ENCODE peak calls at places on chromosomes 6 and 20, in four cellular contexts. B, W, E and J are unnamed samples.
A peak's percentile ranks its signal among the peaks of the same experiment; 100 is the strongest.

GRCh38 chr20:61868466-61869090 is 197.1 kb downstream of the TAF4 start:
- DNase-seq in B (no peak), W (no peak), E (no peak), J (no peak)

GRCh38 chr20:61442075-61442670 is 190.1 kb downstream of the CDH4 start:
- DNase-seq in B (no peak), W (no peak), E (no peak), J (no peak)

GRCh38 chr20:380763-381580 is 412 bp downstream of the TRIB3 start:
- DNase-seq in B (peak; percentile 76), W (peak; percentile 74), E (peak; percentile 83), J (peak; percentile 70)

GRCh38 chr6:140071601-140072062 is 697.2 kb upstream of the CITED2 start:
- DNase-seq in B (no peak), W (no peak), E (peak; percentile 7), J (no peak)

GRCh38 chr6:111521497-111522275 is 38.7 kb upstream of the REV3L start:
- DNase-seq in B (no peak), W (no peak), E (no peak), J (no peak)

GRCh38 chr6:29958046-29958445 is 15.7 kb downstream of the HLA-A start:
- DNase-seq in B (no peak), W (no peak), E (no peak), J (no peak)

GRCh38 chr20:18003897-18004296 is 35.1 kb downstream of the MGME1 start:
- DNase-seq in B (peak; percentile 58), W (no peak), E (no peak), J (no peak)

GRCh38 chr6:15026832-15027231 is 219.0 kb upstream of the JARID2 start:
- DNase-seq in B (no peak), W (no peak), E (no peak), J (no peak)

GRCh38 chr20:52539891-52540290 is 348.3 kb upstream of the ZFP64 start:
- DNase-seq in B (no peak), W (no peak), E (no peak), J (no peak)

GRCh38 chr6:20128018-20128417 is 84.3 kb downstream of the MBOAT1 start:
- DNase-seq in B (no peak), W (no peak), E (no peak), J (no peak)

GRCh38 chr20:5945963-5946362 is 4.4 kb downstream of the TRMT6 start:
- DNase-seq in B (no peak), W (no peak), E (peak; percentile 70), J (no peak)

GRCh38 chr6:26660096-26660425 is 515 bp upstream of the ZNF322 start:
- DNase-seq in B (peak; percentile 63), W (no peak), E (no peak), J (no peak)
- TF ChIP-seq CTCF in B (peak; percentile 28), W (peak; percentile 39), E (peak; percentile 32), J (no peak)

GRCh38 chr6:88626460-88626859 is 337.0 kb downstream of the RNGTT start:
- DNase-seq in B (no peak), W (no peak), E (no peak), J (no peak)

GRCh38 chr6:88633782-88634181 is 329.6 kb downstream of the RNGTT start:
- DNase-seq in B (no peak), W (no peak), E (no peak), J (no peak)

GRCh38 chr6:88631830-88632229 is 331.6 kb downstream of the RNGTT start:
- DNase-seq in B (no peak), W (no peak), E (no peak), J (no peak)

GRCh38 chr6:88629838-88630462 is 333.5 kb downstream of the RNGTT start:
- DNase-seq in B (no peak), W (peak; percentile 32), E (no peak), J (no peak)
- TF ChIP-seq CTCF in B (peak; percentile 49), W (no peak), E (peak; percentile 9), J (no peak)

DNA sequence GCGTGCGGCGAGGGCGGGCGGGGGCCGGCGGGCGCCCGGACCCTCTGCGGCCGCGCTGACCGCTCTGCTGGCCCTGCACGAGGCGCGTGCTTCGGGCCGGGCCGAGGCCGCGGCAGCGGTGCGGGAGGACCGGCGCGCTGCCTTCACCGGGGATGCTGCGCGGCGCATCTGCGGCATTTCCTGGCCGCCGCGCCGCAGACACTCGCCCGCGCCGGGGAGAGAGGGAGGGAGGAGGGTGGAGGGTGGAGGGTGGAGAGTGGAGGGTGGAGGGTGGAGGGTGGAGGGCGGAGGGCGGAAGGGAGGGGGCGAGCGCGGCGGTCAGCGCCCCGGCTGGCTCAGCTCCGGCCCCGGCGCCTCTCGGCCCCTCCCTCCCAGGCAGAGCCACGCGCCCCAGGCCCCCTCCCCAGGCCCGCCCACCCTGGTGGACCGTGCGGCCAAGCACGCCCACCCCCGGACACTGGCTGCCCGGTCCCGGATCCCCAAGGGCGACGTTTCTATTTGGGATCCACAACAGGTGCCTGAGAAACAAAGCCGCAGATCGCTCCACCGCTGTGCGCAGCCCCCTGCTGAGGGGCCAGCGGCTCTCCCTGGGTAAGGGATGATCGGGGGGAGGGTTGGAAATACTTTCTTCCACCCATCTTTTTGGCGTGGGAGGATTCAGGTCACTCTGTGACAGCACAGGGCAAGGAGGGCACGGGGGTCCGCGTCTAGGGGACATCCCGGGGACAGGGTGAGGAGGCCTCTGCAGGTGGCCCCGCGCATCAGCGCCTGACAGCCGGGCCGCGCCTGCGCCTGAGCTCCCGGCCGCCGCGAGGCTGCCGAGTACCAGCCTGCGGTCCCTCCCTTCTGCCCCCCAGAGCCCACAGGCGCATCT is 111.2 kb upstream of the BEND6 start:
- DNase-seq in B (peak; percentile 84), W (peak; percentile 23), E (peak; percentile 79), J (no peak)
- TF ChIP-seq CTCF in B (peak; percentile 68), W (no peak), E (peak; percentile 89), J (peak; percentile 43)

GRCh38 chr6:36874443-36875249 is at the start of gene PPIL1:
- DNase-seq in B (peak; percentile 93), W (peak; percentile 78), E (peak; percentile 90), J (peak; percentile 77)

GRCh38 chr6:36874016-36874442 is 574 bp downstream of the PPIL1 start:
- DNase-seq in B (no peak), W (no peak), E (peak; percentile 22), J (no peak)

GRCh38 chr6:36875250-36875633 is 639 bp upstream of the PPIL1 start:
- DNase-seq in B (no peak), W (no peak), E (no peak), J (no peak)

GRCh38 chr6:36873115-36873514 is 1.5 kb downstream of the PPIL1 start:
- DNase-seq in B (no peak), W (no peak), E (no peak), J (no peak)

GRCh38 chr6:36873612-36874011 is 991 bp downstream of the PPIL1 start:
- DNase-seq in B (peak; percentile 47), W (no peak), E (no peak), J (no peak)
- TF ChIP-seq CTCF in B (peak; percentile 18), W (no peak), E (peak; percentile 60), J (no peak)

GRCh38 chr6:167479967-167480653 is 155.2 kb downstream of the TTLL2 start:
- DNase-seq in B (no peak), W (no peak), E (no peak), J (no peak)
- TF ChIP-seq CTCF in B (no peak), W (no peak), E (no peak), J (no peak)

DNA sequence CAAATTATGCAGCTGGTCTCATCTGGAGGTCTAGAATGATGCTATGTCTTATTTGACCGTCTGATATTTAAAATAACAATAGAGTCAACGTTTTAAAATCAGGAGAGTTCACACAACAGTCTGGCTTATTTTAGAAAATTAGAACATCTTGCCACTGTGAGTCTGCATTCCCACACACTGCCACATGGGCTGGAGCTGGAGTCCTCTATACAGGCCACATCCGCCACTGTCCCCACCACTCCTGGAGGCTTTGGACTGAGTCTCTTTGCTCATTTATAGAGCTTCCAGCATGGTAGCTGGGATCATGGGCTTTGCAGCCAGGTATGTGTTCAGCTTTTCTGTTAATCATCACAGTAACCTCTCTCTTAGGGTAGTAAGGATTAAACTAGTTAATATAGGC is 68.8 kb upstream of the ZNFX1 start:
- DNase-seq in B (no peak), W (no peak), E (no peak), J (no peak)
- TF ChIP-seq CTCF in B (no peak), W (no peak), E (no peak), J (no peak)